ENCODE peak calls at places on chromosomes 7 and 10, in six cellular contexts. W, G, D, I, Z and Y are unnamed samples.

GRCh38 chr7:143884978-143885559 is 16.9 kb downstream of the TCAF1 start:
- DNase-seq in W (peak), G (peak), D (no peak), I (no peak), Z (no peak), Y (peak)

GRCh38 chr10:52599586-52600200 is 172.9 kb downstream of the MBL2 start:
- DNase-seq in W (no peak), G (no peak), D (no peak), I (no peak), Z (no peak), Y (no peak)

GRCh38 chr7:106377847-106378361 is 93.1 kb upstream of the NAMPT start:
- DNase-seq in W (no peak), G (no peak), D (no peak), I (no peak), Z (no peak), Y (no peak)

GRCh38 chr7:102410123-102410522 is 14.0 kb downstream of the PRKRIP1 start:
- DNase-seq in W (no peak), G (no peak), D (no peak), I (no peak), Z (no peak), Y (no peak)

GRCh38 chr7:40199076-40199802 is 64.4 kb downstream of the SUGCT start:
- DNase-seq in W (no peak), G (no peak), D (no peak), I (no peak), Z (no peak), Y (no peak)

GRCh38 chr7:73429622-73430505 is 3.7 kb upstream of the FZD9 start:
- DNase-seq in W (no peak), G (no peak), D (no peak), I (no peak), Z (no peak), Y (no peak)

GRCh38 chr7:143487566-143487965 is 9.9 kb downstream of the TAS2R41 start:
- DNase-seq in W (no peak), G (no peak), D (no peak), I (no peak), Z (peak), Y (no peak)

GRCh38 chr7:131624536-131624935 is 68.1 kb upstream of the PODXL start:
- DNase-seq in W (no peak), G (no peak), D (no peak), I (no peak), Z (no peak), Y (no peak)

GRCh38 chr7:155291045-155291530 is 6.6 kb upstream of the INSIG1 start:
- DNase-seq in W (peak), G (no peak), D (no peak), I (no peak), Z (peak), Y (no peak)

GRCh38 chr10:80509403-80510161 is 28.1 kb upstream of the SH2D4B start:
- DNase-seq in W (no peak), G (no peak), D (no peak), I (no peak), Z (no peak), Y (no peak)

GRCh38 chr7:94298943-94299342 is 95.8 kb upstream of the COL1A2 start:
- DNase-seq in W (no peak), G (no peak), D (no peak), I (no peak), Z (no peak), Y (no peak)

GRCh38 chr10:84499846-84500245 is 171.5 kb downstream of the CCSER2 start:
- DNase-seq in W (no peak), G (peak), D (no peak), I (no peak), Z (no peak), Y (no peak)

GRCh38 chr10:92965314-92965713 is 95.3 kb upstream of the CYP26C1 start:
- DNase-seq in W (peak), G (no peak), D (no peak), I (no peak), Z (peak), Y (no peak)

GRCh38 chr10:22652988-22653431 is 61.4 kb downstream of the PIP4K2A start:
- DNase-seq in W (no peak), G (no peak), D (no peak), I (no peak), Z (no peak), Y (no peak)

GRCh38 chr10:5560142-5560843 is 35.5 kb downstream of the CALML3 start:
- DNase-seq in W (peak), G (no peak), D (no peak), I (no peak), Z (no peak), Y (no peak)

GRCh38 chr7:142754681-142755575 is 5.7 kb downstream of the PRSS1 start:
- DNase-seq in W (no peak), G (no peak), D (no peak), I (no peak), Z (no peak), Y (no peak)

GRCh38 chr10:63458177-63458576 is 7.6 kb downstream of the JMJD1C start:
- DNase-seq in W (no peak), G (no peak), D (no peak), I (no peak), Z (no peak), Y (no peak)

GRCh38 chr10:74174533-74174932 is 23.5 kb downstream of the ADK start:
- DNase-seq in W (no peak), G (no peak), D (no peak), I (no peak), Z (peak), Y (no peak)

GRCh38 chr10:117663750-117664149 is 121.2 kb downstream of the EMX2 start:
- DNase-seq in W (no peak), G (peak), D (no peak), I (peak), Z (peak), Y (peak)

GRCh38 chr7:51426163-51426562 is 109.6 kb upstream of the COBL start:
- DNase-seq in W (no peak), G (no peak), D (no peak), I (no peak), Z (no peak), Y (no peak)

GRCh38 chr10:97882142-97883091 is 32.8 kb downstream of the GOLGA7B start:
- DNase-seq in W (no peak), G (no peak), D (no peak), I (no peak), Z (no peak), Y (no peak)

GRCh38 chr7:139091677-139091996 is 17.9 kb downstream of the ZC3HAV1 start:
- DNase-seq in W (peak), G (no peak), D (no peak), I (no peak), Z (no peak), Y (no peak)

GRCh38 chr7:134785842-134786241 is 6.4 kb downstream of the CALD1 start:
- DNase-seq in W (no peak), G (no peak), D (no peak), I (no peak), Z (no peak), Y (no peak)

GRCh38 chr7:116582164-116582732 is 57.4 kb downstream of the CAV1 start:
- DNase-seq in W (no peak), G (no peak), D (no peak), I (no peak), Z (no peak), Y (no peak)

GRCh38 chr10:17210361-17210760 is 8.9 kb upstream of the TRDMT1 start:
- DNase-seq in W (no peak), G (no peak), D (no peak), I (no peak), Z (no peak), Y (no peak)

GRCh38 chr7:118057404-118057803 is 126.6 kb upstream of the LSM8 start:
- DNase-seq in W (no peak), G (no peak), D (no peak), I (no peak), Z (no peak), Y (no peak)

GRCh38 chr7:158924956-158925355 is 68.6 kb downstream of the DYNC2I1 start:
- DNase-seq in W (no peak), G (no peak), D (no peak), I (no peak), Z (no peak), Y (no peak)

GRCh38 chr10:1553951-1554350 is 183.4 kb downstream of the ADARB2 start:
- DNase-seq in W (no peak), G (no peak), D (no peak), I (no peak), Z (no peak), Y (no peak)

GRCh38 chr10:3873728-3874461 is 88.9 kb upstream of the KLF6 start:
- DNase-seq in W (peak), G (no peak), D (no peak), I (peak), Z (peak), Y (no peak)

GRCh38 chr7:155119801-155120382 is 49.8 kb downstream of the HTR5A start:
- DNase-seq in W (no peak), G (no peak), D (no peak), I (no peak), Z (no peak), Y (no peak)

GRCh38 chr10:33132626-33133025 is 174.6 kb upstream of the ITGB1 start:
- DNase-seq in W (no peak), G (no peak), D (no peak), I (no peak), Z (no peak), Y (no peak)

GRCh38 chr7:24831240-24831639 is 74.0 kb upstream of the GSDME start:
- DNase-seq in W (no peak), G (no peak), D (no peak), I (no peak), Z (no peak), Y (no peak)

GRCh38 chr10:3783721-3784432 is 1.1 kb downstream of the KLF6 start:
- DNase-seq in W (no peak), G (no peak), D (no peak), I (no peak), Z (peak), Y (no peak)

GRCh38 chr7:127514499-127514898 is 70.9 kb downstream of the GCC1 start:
- DNase-seq in W (no peak), G (no peak), D (no peak), I (no peak), Z (peak), Y (no peak)

DNA sequence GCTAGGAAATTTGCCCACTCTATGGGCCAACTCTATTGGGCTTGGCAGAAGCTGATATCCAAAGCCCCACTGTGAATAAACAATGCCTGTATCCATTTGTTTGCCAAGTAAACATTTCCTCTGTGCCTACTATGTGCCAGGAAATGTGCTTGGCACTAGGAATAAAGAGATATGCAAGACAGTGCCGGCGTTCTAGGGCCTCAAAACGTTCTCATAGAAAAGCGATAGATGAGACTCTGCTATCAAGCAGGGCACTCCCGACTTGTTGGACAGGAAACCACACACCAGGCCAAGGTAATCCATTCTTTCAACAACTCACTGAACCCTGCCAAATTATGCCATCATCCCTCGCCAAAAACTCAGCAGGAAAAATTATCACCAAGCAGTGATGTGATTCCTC is 196.7 kb downstream of the IPMK start:
- DNase-seq in W (no peak), G (no peak), D (no peak), I (no peak), Z (no peak), Y (no peak)
- TF ChIP-seq POLR2AphosphoS5 in W (no peak), G (no peak), D (no peak), I (no peak), Z (no peak), Y (no peak)

GRCh38 chr10:79441433-79441832 is 4.0 kb downstream of the ZCCHC24 start:
- DNase-seq in W (no peak), G (no peak), D (no peak), I (no peak), Z (no peak), Y (no peak)

GRCh38 chr10:79444243-79445119 is 943 bp downstream of the ZCCHC24 start:
- DNase-seq in W (peak), G (peak), D (no peak), I (no peak), Z (no peak), Y (peak)

GRCh38 chr10:79440281-79440680 is 5.1 kb downstream of the ZCCHC24 start:
- DNase-seq in W (no peak), G (no peak), D (no peak), I (no peak), Z (no peak), Y (no peak)

GRCh38 chr10:79443338-79444242 is 1.8 kb downstream of the ZCCHC24 start:
- DNase-seq in W (no peak), G (no peak), D (no peak), I (no peak), Z (no peak), Y (no peak)

DNA sequence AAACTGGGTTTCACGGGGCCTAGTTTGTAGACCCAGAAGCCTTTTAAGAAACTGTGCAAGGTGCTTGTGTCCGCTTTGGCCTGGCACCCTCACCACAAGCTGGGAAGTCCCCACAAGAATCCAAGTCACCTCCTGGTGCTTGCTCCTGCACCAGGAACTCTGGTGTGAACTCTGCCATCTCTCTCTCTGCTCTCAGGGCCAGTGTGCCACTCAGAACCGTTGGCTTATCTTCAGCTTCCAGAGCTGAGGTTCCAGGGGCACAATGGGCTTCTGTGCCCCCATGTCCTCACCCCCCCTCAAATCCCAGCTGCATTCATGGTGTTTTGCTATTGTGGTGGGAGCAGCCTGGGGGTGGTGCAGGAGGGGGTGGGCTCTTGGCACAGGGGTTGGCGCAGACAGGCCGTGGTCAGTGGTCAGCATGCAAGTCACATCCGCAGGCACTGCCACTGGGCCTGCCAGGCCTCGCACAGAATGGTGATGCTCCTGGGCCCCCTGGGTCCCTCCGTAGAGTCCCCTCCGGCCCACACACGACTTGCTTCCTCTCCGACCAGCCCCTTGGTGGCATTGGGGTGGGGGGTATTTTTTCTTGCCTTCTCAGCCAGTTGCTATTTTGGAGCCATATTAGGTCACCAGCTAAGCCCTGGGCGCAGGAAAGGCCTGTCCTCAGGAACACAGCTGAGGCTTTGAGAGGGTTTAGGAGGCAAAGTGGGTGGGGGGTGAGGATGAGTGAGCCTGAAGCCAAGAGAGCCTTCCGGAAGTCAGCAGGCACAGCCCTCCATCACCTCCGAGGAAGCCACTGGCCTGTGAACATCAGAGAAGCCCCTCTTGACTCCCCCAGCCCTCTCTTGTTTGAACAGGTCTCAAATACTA is 3.0 kb downstream of the ZCCHC24 start:
- DNase-seq in W (no peak), G (no peak), D (no peak), I (no peak), Z (no peak), Y (no peak)
- TF ChIP-seq TAF1 in W (no peak), G (no peak), D (no peak), I (no peak), Z (no peak), Y (no peak)

GRCh38 chr10:73094986-73095478 is 1.6 kb downstream of the P4HA1 start:
- DNase-seq in W (no peak), G (no peak), D (no peak), I (no peak), Z (no peak), Y (no peak)

GRCh38 chr10:73097305-73097670 is 622 bp upstream of the P4HA1 start:
- DNase-seq in W (no peak), G (no peak), D (no peak), I (no peak), Z (no peak), Y (no peak)

GRCh38 chr10:73095479-73096021 is 1.1 kb downstream of the P4HA1 start:
- DNase-seq in W (peak), G (no peak), D (no peak), I (no peak), Z (peak), Y (no peak)

GRCh38 chr10:73096041-73096451 is 620 bp downstream of the P4HA1 start:
- DNase-seq in W (peak), G (no peak), D (peak), I (no peak), Z (no peak), Y (peak)

GRCh38 chr10:73096452-73097304 is at the start of gene P4HA1:
- DNase-seq in W (peak), G (peak), D (peak), I (peak), Z (peak), Y (peak)
- TF ChIP-seq POLR2A in W (peak), G (peak), D (peak), I (peak), Z (peak), Y (peak)

GRCh38 chr10:72702868-72703581 is 11.1 kb downstream of the MCU start:
- DNase-seq in W (no peak), G (no peak), D (no peak), I (no peak), Z (no peak), Y (no peak)
- TF ChIP-seq POLR2AphosphoS5 in W (no peak), G (no peak), D (no peak), I (no peak), Z (no peak), Y (no peak)

GRCh38 chr10:70191161-70191770 is 21.0 kb upstream of the SAR1A start:
- DNase-seq in W (no peak), G (no peak), D (no peak), I (no peak), Z (no peak), Y (no peak)
- TF ChIP-seq TAF1 in W (no peak), G (no peak), D (no peak), I (no peak), Z (no peak), Y (no peak)

GRCh38 chr10:69061305-69062161 is 26.4 kb upstream of the SRGN start:
- DNase-seq in W (peak), G (no peak), D (no peak), I (no peak), Z (peak), Y (no peak)
- TF ChIP-seq POLR2A in W (no peak), G (no peak), D (no peak), I (peak), Z (no peak), Y (peak)